ENCODE peak calls at places on chromosome 10, in four cellular contexts. I is GM12865, R is endothelial cell, V is RWPE1. D is an unnamed sample.

GRCh38 chr10:576130-576465 is 113.4 kb downstream of the DIP2C start:
- DNase-seq in I (no peak), R (no peak), V (peak), D (no peak)

GRCh38 chr10:88990528-88991160 is at the start of gene FAS:
- DNase-seq in I (peak), R (peak), V (peak), D (peak)

GRCh38 chr10:133353988-133354605 is 3.7 kb downstream of the FUOM start:
- DNase-seq in I (no peak), R (no peak), V (no peak), D (no peak)

GRCh38 chr10:95035343-95036283 is 33.7 kb downstream of the CYP2C8 start:
- DNase-seq in I (no peak), R (no peak), V (no peak), D (no peak)

GRCh38 chr10:24272374-24272773 is 63.4 kb downstream of the KIAA1217 start:
- DNase-seq in I (no peak), R (no peak), V (no peak), D (no peak)

GRCh38 chr10:32629910-32630309 is 184.0 kb downstream of the CCDC7 start:
- DNase-seq in I (no peak), R (no peak), V (no peak), D (no peak)

GRCh38 chr10:59175538-59176240 is 754 bp upstream of the PHYHIPL start:
- DNase-seq in I (peak), R (peak), V (peak), D (no peak)

GRCh38 chr10:29806350-29806788 is 171.6 kb upstream of the SVIL start:
- DNase-seq in I (no peak), R (no peak), V (no peak), D (no peak)

GRCh38 chr10:61623101-61623500 is 39.6 kb upstream of the CABCOCO1 start:
- DNase-seq in I (no peak), R (no peak), V (no peak), D (no peak)

GRCh38 chr10:114045071-114045737 is 1.5 kb downstream of the ADRB1 start:
- DNase-seq in I (peak), R (peak), V (no peak), D (peak)

GRCh38 chr10:7478727-7479457 is 68.1 kb upstream of the SFMBT2 start:
- DNase-seq in I (peak), R (no peak), V (no peak), D (no peak)

GRCh38 chr10:6713716-6714115 is 133.6 kb upstream of the PRKCQ start:
- DNase-seq in I (no peak), R (no peak), V (no peak), D (no peak)

GRCh38 chr10:117249493-117250093 is 8.7 kb downstream of the SLC18A2 start:
- DNase-seq in I (no peak), R (no peak), V (no peak), D (no peak)

GRCh38 chr10:3848005-3848767 is 63.2 kb upstream of the KLF6 start:
- DNase-seq in I (no peak), R (no peak), V (no peak), D (no peak)

GRCh38 chr10:3803884-3804741 is 19.1 kb upstream of the KLF6 start:
- DNase-seq in I (no peak), R (no peak), V (no peak), D (no peak)

GRCh38 chr10:89301231-89301630 is 615 bp upstream of the IFIT2 start:
- DNase-seq in I (peak), R (no peak), V (no peak), D (no peak)

GRCh38 chr10:132666733-132667612 is 119.0 kb downstream of the NKX6-2 start:
- DNase-seq in I (no peak), R (no peak), V (no peak), D (no peak)

GRCh38 chr10:43843331-43844101 is 194.8 kb upstream of the ZNF32 start:
- DNase-seq in I (no peak), R (no peak), V (no peak), D (no peak)

GRCh38 chr10:129090618-129091366 is 376.2 kb upstream of the MGMT start:
- DNase-seq in I (no peak), R (no peak), V (no peak), D (no peak)

GRCh38 chr10:11874568-11875182 is 51.5 kb downstream of the PROSER2 start:
- DNase-seq in I (peak), R (peak), V (peak), D (peak)

GRCh38 chr10:47048533-47048905 is 137.3 kb downstream of the PTPN20 start:
- DNase-seq in I (no peak), R (no peak), V (no peak), D (no peak)

GRCh38 chr10:90148121-90148855 is 446.9 kb downstream of the KIF20B start:
- DNase-seq in I (peak), R (peak), V (peak), D (peak)

GRCh38 chr10:128097783-128098182 is 28.4 kb downstream of the MKI67 start:
- DNase-seq in I (no peak), R (no peak), V (no peak), D (no peak)

GRCh38 chr10:44053391-44053790 is 331.5 kb downstream of the CXCL12 start:
- DNase-seq in I (no peak), R (no peak), V (no peak), D (no peak)

GRCh38 chr10:60399343-60399742 is 9.7 kb upstream of the ANK3 start:
- DNase-seq in I (no peak), R (no peak), V (peak), D (no peak)

GRCh38 chr10:103890194-103890658 is 27.8 kb downstream of the STN1 start:
- DNase-seq in I (no peak), R (no peak), V (peak), D (peak)

GRCh38 chr10:687583-688286 is 1.7 kb downstream of the DIP2C start:
- DNase-seq in I (no peak), R (no peak), V (no peak), D (no peak)

GRCh38 chr10:121134711-121135110 is 283.5 kb downstream of the WDR11 start:
- DNase-seq in I (no peak), R (no peak), V (no peak), D (no peak)

GRCh38 chr10:113007821-113008220 is 57.8 kb downstream of the TCF7L2 start:
- DNase-seq in I (no peak), R (no peak), V (no peak), D (no peak)

GRCh38 chr10:70255329-70256299 is 22.4 kb upstream of the PPA1 start:
- DNase-seq in I (no peak), R (no peak), V (peak), D (peak)

GRCh38 chr10:111102381-111102973 is 25.6 kb downstream of the ADRA2A start:
- DNase-seq in I (no peak), R (no peak), V (no peak), D (no peak)

GRCh38 chr10:78905940-78906308 is 162.8 kb upstream of the ZMIZ1 start:
- DNase-seq in I (no peak), R (no peak), V (no peak), D (no peak)

GRCh38 chr10:97975598-97975997 is 54.8 kb downstream of the CRTAC1 start:
- DNase-seq in I (no peak), R (no peak), V (no peak), D (no peak)

GRCh38 chr10:3324572-3324971 is 152.0 kb upstream of the PITRM1 start:
- DNase-seq in I (no peak), R (no peak), V (no peak), D (no peak)

DNA sequence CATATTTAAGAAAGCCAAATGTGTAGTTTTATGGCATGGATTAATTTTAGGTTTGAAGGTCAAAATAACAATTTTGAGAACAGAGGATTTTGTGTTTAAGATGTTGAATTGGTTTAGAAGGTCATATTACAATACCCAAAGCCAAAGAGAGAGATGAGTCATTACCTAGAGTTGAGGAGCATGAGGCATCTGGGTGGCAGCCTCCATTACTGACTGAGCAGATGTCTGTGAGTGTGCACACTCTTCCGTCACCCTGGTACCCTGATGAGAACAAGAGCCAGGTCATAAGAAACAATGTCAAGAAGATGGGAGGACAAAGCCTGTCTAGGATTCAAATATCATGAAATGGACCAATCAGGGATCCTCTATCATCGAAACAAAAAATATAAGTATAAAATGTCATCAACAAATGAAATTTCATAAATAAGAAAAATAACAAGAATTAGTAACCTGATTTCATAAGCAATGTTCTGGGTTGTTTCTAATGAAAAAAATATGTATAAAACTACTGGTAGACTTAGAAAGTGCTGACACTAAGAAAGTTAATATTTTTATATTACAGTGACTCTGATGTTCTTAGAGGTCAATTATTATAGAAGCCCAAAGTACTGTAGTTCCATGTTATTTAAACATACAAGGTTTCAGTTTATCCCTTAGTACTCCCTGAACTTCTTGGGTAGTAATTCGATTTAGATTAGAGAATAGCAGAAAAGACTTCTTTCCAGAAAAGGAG is 20.0 kb downstream of the CUBN start:
- DNase-seq in I (no peak), R (no peak), V (peak), D (no peak)
- TF ChIP-seq CTCF in I (no peak), R (no peak), V (no peak), D (no peak)

DNA sequence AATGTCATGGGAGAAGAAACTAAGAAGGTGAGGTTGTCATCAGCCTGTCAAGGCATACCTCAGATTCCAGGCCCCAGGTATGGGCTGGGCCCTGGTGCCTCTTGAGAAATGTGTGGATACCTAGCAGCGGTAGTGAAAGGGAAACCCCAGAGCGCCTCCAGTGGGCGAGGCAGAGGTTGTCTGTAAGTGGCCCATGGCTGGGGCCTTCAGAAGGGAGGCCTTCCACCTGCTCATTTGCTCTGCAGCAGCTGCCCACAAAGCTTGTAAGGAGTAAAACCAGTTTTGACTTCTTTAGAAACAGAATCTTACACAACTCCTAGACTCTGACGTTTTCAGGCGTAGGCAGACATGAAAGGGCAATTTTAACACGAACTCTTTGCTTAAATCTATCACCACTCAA is 509.9 kb downstream of the PARD3 start:
- DNase-seq in I (peak), R (peak), V (peak), D (peak)
- TF ChIP-seq CTCF in I (peak), R (peak), V (no peak), D (no peak)

DNA sequence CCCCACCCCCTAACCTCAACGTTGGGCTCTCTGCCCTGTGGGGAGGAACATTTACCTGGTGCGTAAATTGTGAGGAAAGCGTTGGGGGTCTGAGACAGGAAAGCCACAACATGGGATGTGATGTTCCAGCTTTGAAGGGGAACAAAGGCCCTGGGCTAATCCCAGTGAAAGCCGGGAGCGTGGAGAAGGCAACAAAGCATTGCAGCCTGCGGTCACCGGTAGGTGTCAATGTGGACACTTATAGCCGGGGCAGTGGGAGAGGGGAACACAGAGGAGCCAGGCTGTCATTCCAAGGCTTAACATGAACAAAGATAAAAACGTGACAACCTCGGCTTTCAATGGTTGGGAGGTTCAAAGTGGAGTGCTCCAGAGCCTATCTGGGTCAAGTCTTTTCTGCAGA is 12.7 kb downstream of the PTF1A start:
- DNase-seq in I (no peak), R (no peak), V (no peak), D (no peak)
- TF ChIP-seq CTCF in I (no peak), R (no peak), V (no peak), D (no peak)

GRCh38 chr10:81814842-81815241 is 60.2 kb upstream of the NRG3 start:
- DNase-seq in I (no peak), R (no peak), V (no peak), D (no peak)

GRCh38 chr10:81817611-81818160 is 57.3 kb upstream of the NRG3 start:
- DNase-seq in I (no peak), R (no peak), V (no peak), D (no peak)

GRCh38 chr10:81820418-81820817 is 54.6 kb upstream of the NRG3 start:
- DNase-seq in I (no peak), R (no peak), V (no peak), D (peak)
- TF ChIP-seq CTCF in I (peak), R (no peak), V (peak), D (peak)

GRCh38 chr10:76029782-76030181 is 598.4 kb downstream of the LRMDA start:
- DNase-seq in I (no peak), R (no peak), V (no peak), D (no peak)

GRCh38 chr10:76024460-76025123 is 593.2 kb downstream of the LRMDA start:
- DNase-seq in I (no peak), R (no peak), V (no peak), D (no peak)

GRCh38 chr10:76026176-76026771 is 594.9 kb downstream of the LRMDA start:
- DNase-seq in I (no peak), R (no peak), V (peak), D (no peak)

GRCh38 chr10:76025124-76025477 is 593.7 kb downstream of the LRMDA start:
- DNase-seq in I (no peak), R (no peak), V (no peak), D (no peak)

DNA sequence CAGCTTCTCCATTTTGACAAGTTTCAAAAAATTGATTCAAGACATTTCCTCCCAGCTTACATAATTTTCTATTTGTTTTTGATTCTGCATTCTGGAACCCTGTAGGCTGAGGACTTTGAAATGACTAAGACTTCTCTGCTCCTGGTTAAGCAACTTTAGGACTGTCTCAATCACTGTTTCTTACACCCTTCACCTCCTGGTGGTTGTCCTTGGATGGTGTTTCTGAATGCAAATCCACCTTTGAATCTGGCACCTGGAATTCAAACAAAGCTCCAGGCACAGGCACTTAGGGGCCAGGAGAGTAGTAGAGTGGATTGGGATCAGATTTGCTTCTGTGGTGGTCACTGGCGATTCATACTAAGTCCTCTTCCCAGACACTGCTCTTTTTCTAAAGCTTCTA is 595.5 kb downstream of the LRMDA start:
- DNase-seq in I (no peak), R (no peak), V (no peak), D (no peak)
- TF ChIP-seq CTCF in I (no peak), R (no peak), V (no peak), D (no peak)

DNA sequence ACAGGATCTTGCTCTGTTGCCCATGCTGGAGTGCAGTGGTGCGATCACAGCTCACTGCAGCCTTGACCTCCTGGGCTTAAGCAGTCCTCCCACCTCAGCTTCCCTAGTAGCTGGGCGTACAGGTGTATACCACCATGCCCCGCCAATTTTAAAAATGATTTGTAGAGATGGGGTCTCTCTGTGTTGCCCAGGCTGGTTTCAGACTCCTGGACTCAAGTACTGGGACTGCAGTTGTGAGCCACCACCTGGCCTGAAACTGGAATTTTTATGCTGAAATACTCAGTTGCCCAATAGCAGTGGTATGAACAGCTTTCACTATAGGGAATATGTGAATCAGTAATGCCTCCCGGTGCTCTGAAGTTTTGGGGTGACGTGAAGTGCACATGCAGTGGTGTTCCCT is 7.6 kb downstream of the ZRANB1 start:
- DNase-seq in I (no peak), R (no peak), V (no peak), D (no peak)
- TF ChIP-seq CTCF in I (no peak), R (no peak), V (no peak), D (no peak)